ENCODE peak calls at places on chromosomes 11 and 22, in four cellular contexts. L, M, E and I are unnamed samples.
A peak's percentile ranks its signal among the peaks of the same experiment; 100 is the strongest.

GRCh38 chr11:5362017-5362625 is 10.8 kb downstream of the OR51B6 start:
- DNase-seq in L (no peak), E (no peak), M (no peak), I (no peak)

GRCh38 chr22:49494555-49494954 is 333.1 kb downstream of the BRD1 start:
- DNase-seq in E (no peak), L (no peak), M (no peak), I (no peak)

GRCh38 chr22:33919591-33920501 is at the start of gene LARGE1:
- DNase-seq in L (peak; percentile 13), E (no peak), M (peak; percentile 81), I (no peak)

GRCh38 chr11:96230686-96231085 is 112.3 kb downstream of the MAML2 start:
- DNase-seq in L (no peak), M (no peak), E (no peak), I (no peak)

GRCh38 chr11:3859373-3859881 is 4.0 kb downstream of the STIM1 start:
- DNase-seq in E (no peak), M (no peak), L (no peak), I (no peak)

GRCh38 chr22:27252282-27253049 is 549.1 kb downstream of the MN1 start:
- DNase-seq in M (peak; percentile 95), L (no peak), E (no peak), I (no peak)

GRCh38 chr11:28887681-28888080 is 779.5 kb downstream of the METTL15 start:
- DNase-seq in E (no peak), L (no peak), M (peak; percentile 7), I (no peak)

GRCh38 chr11:65779919-65780769 is 632 bp downstream of the AP5B1 start:
- DNase-seq in E (peak; percentile 21), L (peak; percentile 53), M (peak; percentile 94), I (peak; percentile 62)

GRCh38 chr11:83051760-83052671 is 19.7 kb downstream of the RAB30 start:
- DNase-seq in L (no peak), E (no peak), M (peak; percentile 96), I (no peak)

GRCh38 chr11:2997406-2997805 is 5.3 kb upstream of the NAP1L4 start:
- DNase-seq in L (no peak), E (no peak), M (no peak), I (no peak)

GRCh38 chr22:43888740-43889139 is 3.1 kb downstream of the PNPLA5 start:
- DNase-seq in M (no peak), L (no peak), E (no peak), I (no peak)

GRCh38 chr22:29306175-29306829 is at the start of gene GAS2L1:
- DNase-seq in L (peak; percentile 54), E (no peak), M (peak; percentile 94), I (peak; percentile 78)

DNA sequence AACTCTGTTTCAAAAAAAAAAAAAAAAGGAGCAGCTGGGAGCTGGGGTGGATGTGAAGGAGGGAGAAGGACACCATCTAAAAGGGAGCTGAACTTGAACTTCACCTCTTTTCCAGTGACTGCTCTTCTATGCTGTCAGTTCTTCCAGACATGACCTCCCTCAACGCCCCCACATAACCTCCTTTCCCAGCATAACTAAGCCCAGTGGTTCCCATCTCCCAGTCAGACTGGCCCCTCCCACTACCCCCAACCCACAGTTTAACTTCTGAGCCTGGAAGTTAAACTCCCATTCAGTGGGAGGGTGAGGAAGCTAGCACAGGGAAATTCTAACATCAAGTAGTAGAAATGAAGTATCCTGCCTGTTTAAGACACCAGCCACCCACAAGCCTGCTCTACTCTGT is 1.8 kb downstream of the ARHGAP1 start:
- DNase-seq in E (no peak), L (no peak), M (no peak), I (no peak)
- H3K4me1 ChIP-seq in E (peaks cover 4% of the 10 kb centered on the region), L (peaks cover 78% of the 10 kb centered on the region), M (peaks cover 34% of the 10 kb centered on the region), I (peaks cover 13% of the 10 kb centered on the region)

GRCh38 chr11:69051381-69052342 is 2.9 kb downstream of the TPCN2 start:
- DNase-seq in E (no peak), M (peak; percentile 8), L (no peak), I (no peak)
- TF ChIP-seq EZH2 in E (no peak), M (no peak), L (no peak), I (no peak)

GRCh38 chr11:20854214-20854613 is 184.8 kb downstream of the NELL1 start:
- DNase-seq in E (no peak), L (no peak), M (no peak), I (no peak)
- H3K4me1 ChIP-seq in E (no peaks in the 10 kb centered on the region), L (no peaks in the 10 kb centered on the region), M (no peaks in the 10 kb centered on the region), I (no peaks in the 10 kb centered on the region)

DNA sequence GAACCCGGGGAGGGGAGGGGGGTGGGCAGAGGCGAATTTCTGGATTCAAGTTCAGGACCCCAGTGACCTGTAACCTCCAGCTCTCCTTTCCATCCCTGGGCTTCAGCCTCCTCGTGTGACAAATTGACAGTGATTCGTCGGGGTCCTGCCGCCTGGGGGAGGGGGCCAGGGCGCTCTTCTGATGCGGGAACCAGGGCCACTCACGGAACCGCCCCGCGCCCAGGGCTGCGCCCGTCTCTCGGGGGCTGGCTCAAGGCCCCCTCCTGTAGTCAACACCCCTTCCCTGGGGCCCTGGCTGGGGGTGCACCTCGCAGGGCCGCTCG is 92.8 kb upstream of the ANO1 start:
- DNase-seq in L (no peak), E (no peak), M (no peak), I (no peak)
- TF ChIP-seq EZH2 in L (no peak), E (no peak), M (no peak), I (no peak)

GRCh38 chr11:46272816-46273427 is 4.5 kb upstream of the CREB3L1 start:
- DNase-seq in M (peak; percentile 89), E (no peak), L (no peak), I (peak; percentile 51)
- H3K4me1 ChIP-seq in M (peaks cover 26% of the 10 kb centered on the region), E (peaks cover 16% of the 10 kb centered on the region), L (peaks cover 50% of the 10 kb centered on the region), I (peaks cover 32% of the 10 kb centered on the region)